ENCODE peak calls at places on chromosomes 5 and 9, in six cellular contexts. Z is stimulated activated CD8-positive, alpha-beta memory T cell treated with anti-CD3 and anti-CD28 coated beads, Interleukin-12 subunit alpha, Interleukin-12 subunit beta, amount 100 ng/mL, for 1 hour; R is activated CD8-positive, alpha-beta memory T cell treated with anti-CD3 and anti-CD28 coated beads for 4 hours; H is psoas muscle; M is activated T-helper 1 cell treated with anti-CD3 and anti-CD28 coated beads, Interleukin-2, amount 50 U/mL, for 16 hours; Q is IMR-90. F is an unnamed sample.

GRCh38 chr5:64637144-64637543 is 53.2 kb upstream of the SHISAL2B start:
- DNase-seq in Z (no peak), R (no peak), H (no peak), M (no peak), Q (no peak), F (no peak)

GRCh38 chr9:77946969-77947368 is 84.6 kb downstream of the GNAQ start:
- DNase-seq in Z (no peak), R (no peak), H (no peak), M (no peak), Q (no peak), F (no peak)

GRCh38 chr9:130627896-130628792 is 36.2 kb upstream of the PRDM12 start:
- DNase-seq in Z (no peak), R (no peak), H (no peak), M (no peak), Q (no peak), F (no peak)

GRCh38 chr9:75238311-75238976 is 150.1 kb downstream of the OSTF1 start:
- DNase-seq in Z (peak), R (peak), H (no peak), M (no peak), Q (peak), F (peak)

GRCh38 chr9:114945601-114946000 is 15.2 kb upstream of the TNFSF8 start:
- DNase-seq in Z (no peak), R (no peak), H (no peak), M (no peak), Q (no peak), F (no peak)

GRCh38 chr5:115265220-115265619 is 2.5 kb upstream of the PGGT1B start:
- DNase-seq in Z (no peak), R (no peak), H (no peak), M (no peak), Q (no peak), F (no peak)

GRCh38 chr5:72556351-72557146 is 49.3 kb upstream of the ZNF366 start:
- DNase-seq in Z (no peak), R (no peak), H (peak), M (peak), Q (peak), F (no peak)

GRCh38 chr9:113513541-113513940 is 50.0 kb downstream of the RGS3 start:
- DNase-seq in Z (no peak), R (no peak), H (no peak), M (no peak), Q (no peak), F (no peak)

GRCh38 chr5:157596449-157596848 is 20.9 kb upstream of the ADAM19 start:
- DNase-seq in Z (no peak), R (peak), H (no peak), M (peak), Q (no peak), F (no peak)

GRCh38 chr9:3526903-3527652 is 1.3 kb upstream of the RFX3 start:
- DNase-seq in Z (peak), R (no peak), H (peak), M (no peak), Q (peak), F (peak)

GRCh38 chr9:115414561-115414960 is 296.6 kb upstream of the TNC start:
- DNase-seq in Z (no peak), R (no peak), H (no peak), M (no peak), Q (no peak), F (no peak)

GRCh38 chr9:125878241-125878640 is 131.1 kb downstream of the PBX3 start:
- DNase-seq in Z (no peak), R (no peak), H (no peak), M (no peak), Q (no peak), F (no peak)

GRCh38 chr5:33536802-33537201 is 96.0 kb downstream of the TARS1 start:
- DNase-seq in Z (no peak), R (no peak), H (no peak), M (no peak), Q (no peak), F (no peak)

GRCh38 chr5:81815318-81815717 is 64.4 kb upstream of the SSBP2 start:
- DNase-seq in Z (no peak), R (no peak), H (no peak), M (no peak), Q (no peak), F (no peak)

GRCh38 chr5:110916373-110917049 is 155.0 kb upstream of the TSLP start:
- DNase-seq in Z (no peak), R (no peak), H (no peak), M (no peak), Q (peak), F (no peak)

GRCh38 chr5:73282923-73283322 is 109.9 kb downstream of the TMEM174 start:
- DNase-seq in Z (no peak), R (no peak), H (no peak), M (no peak), Q (no peak), F (no peak)

GRCh38 chr5:144131256-144131655 is 39.2 kb downstream of the YIPF5 start:
- DNase-seq in Z (no peak), R (no peak), H (no peak), M (no peak), Q (no peak), F (no peak)

GRCh38 chr5:34682926-34683623 is 26.9 kb downstream of the RAI14 start:
- DNase-seq in Z (no peak), R (no peak), H (peak), M (no peak), Q (peak), F (no peak)

GRCh38 chr5:121758640-121759039 is 93.0 kb upstream of the FTMT start:
- DNase-seq in Z (no peak), R (no peak), H (no peak), M (no peak), Q (no peak), F (no peak)